ENCODE peak calls at places on chromosome 7, in five cellular contexts. D is heart left ventricle, H is adrenal gland, U is IMR-90, X is ovary. G is an unnamed sample.
A peak's percentile ranks its signal among the peaks of the same experiment; 100 is the strongest.

GRCh38 chr7:103778929-103779328 is 210.5 kb downstream of the RELN start:
- DNase-seq in D (no peak), H (no peak), U (no peak), X (no peak), G (no peak)

GRCh38 chr7:5701085-5701914 is 80.2 kb downstream of the RNF216 start:
- DNase-seq in X (no peak), D (no peak), U (peak; percentile 66), H (no peak), G (no peak)

GRCh38 chr7:101232141-101232821 is 5.3 kb downstream of the CLDN15 start:
- DNase-seq in D (no peak), U (no peak), X (no peak), H (no peak), G (peak; percentile 71)

GRCh38 chr7:38215734-38216670 is 38.0 kb downstream of the STARD3NL start:
- DNase-seq in H (peak; percentile 70), X (peak; percentile 79), U (peak; percentile 93), D (peak; percentile 80), G (peak; percentile 92)

GRCh38 chr7:123004931-123005330 is 9.4 kb upstream of the TAS2R16 start:
- DNase-seq in H (no peak), D (no peak), U (no peak), X (no peak), G (no peak)

GRCh38 chr7:41924798-41925197 is 221.9 kb upstream of the INHBA start:
- DNase-seq in H (no peak), U (no peak), X (no peak), D (no peak), G (no peak)

GRCh38 chr7:75892634-75893272 is 13.9 kb downstream of the RHBDD2 start:
- DNase-seq in H (peak; percentile 68), X (peak; percentile 74), U (peak; percentile 26), D (peak; percentile 57), G (no peak)

GRCh38 chr7:74606909-74607255 is 50.6 kb upstream of the GTF2I start:
- DNase-seq in H (no peak), D (no peak), U (no peak), X (no peak), G (no peak)

GRCh38 chr7:69962077-69962855 is 364.0 kb downstream of the AUTS2 start:
- DNase-seq in U (no peak), H (peak; percentile 54), X (no peak), D (peak; percentile 71), G (no peak)

GRCh38 chr7:12303096-12303495 is 92.0 kb downstream of the TMEM106B start:
- DNase-seq in H (no peak), U (no peak), X (no peak), D (no peak), G (no peak)

GRCh38 chr7:90383879-90384278 is 19.4 kb upstream of the CLDN12 start:
- DNase-seq in X (no peak), H (no peak), U (peak; percentile 79), D (no peak), G (no peak)

DNA sequence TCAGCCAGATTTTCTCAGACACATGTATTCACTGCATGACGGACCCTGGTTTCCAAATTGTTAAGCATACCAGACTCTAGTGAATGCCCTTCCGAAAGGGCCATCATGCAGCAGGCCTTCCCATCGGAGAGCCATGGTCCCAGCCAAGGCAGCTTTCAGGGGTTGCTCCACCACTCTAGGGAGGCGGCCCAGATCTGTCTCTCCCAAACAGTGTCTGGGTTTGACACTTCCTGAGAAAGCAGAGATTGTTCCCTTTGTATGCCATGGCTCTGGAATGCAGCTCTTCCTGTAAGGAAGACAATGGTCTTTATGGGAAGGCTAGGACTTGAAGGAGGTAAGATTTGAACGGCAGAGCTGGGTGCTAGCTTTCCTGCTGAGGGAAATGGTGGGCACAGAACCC is 178.8 kb upstream of the BMPER start:
- DNase-seq in D (no peak), U (no peak), H (no peak), X (no peak), G (no peak)
- TF ChIP-seq POLR2A in D (no peak), U (no peak), H (no peak), X (no peak), G (no peak)

GRCh38 chr7:83105063-83105462 is 57.6 kb downstream of the PCLO start:
- DNase-seq in X (no peak), D (no peak), U (no peak), H (no peak), G (no peak)
- TF ChIP-seq CTCF in X (no peak), D (no peak), U (no peak), H (no peak), G (no peak)

DNA sequence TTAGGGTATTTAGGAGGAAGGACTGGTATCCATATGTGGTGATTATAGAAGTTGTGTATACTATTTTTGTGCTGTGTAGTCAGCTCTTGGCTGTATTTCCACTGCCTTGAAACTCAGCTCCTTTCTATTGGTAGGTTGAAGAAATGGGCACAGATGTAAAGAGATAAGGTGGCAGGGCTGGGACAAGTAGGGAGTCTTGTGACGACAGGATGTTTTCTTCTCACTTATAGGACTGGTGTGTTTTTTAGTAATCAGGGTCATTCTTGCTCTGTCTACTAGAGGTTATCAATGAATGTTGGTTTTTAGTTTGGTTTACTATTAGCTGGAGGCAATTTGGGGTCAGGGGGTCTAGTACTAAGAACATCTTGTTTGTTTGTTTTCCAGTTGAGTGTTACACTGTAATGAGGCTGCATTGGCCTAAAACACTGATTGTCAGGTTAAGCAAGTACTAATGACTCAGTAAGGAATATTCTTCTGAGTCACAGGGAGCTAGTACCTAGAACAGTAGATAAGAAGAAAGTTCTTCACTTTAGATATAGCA is 11.8 kb downstream of the UBN2 start:
- DNase-seq in H (no peak), D (no peak), X (no peak), U (peak; percentile 71), G (no peak)
- TF ChIP-seq POLR2A in H (no peak), D (no peak), X (no peak), U (no peak), G (no peak)

GRCh38 chr7:3217166-3217565 is 83.9 kb upstream of the SDK1 start:
- DNase-seq in H (no peak), U (peak; percentile 61), D (peak; percentile 56), X (no peak), G (no peak)
- TF ChIP-seq CTCF in H (no peak), U (no peak), D (no peak), X (no peak), G (no peak)

GRCh38 chr7:134986363-134987231 is at the start of gene AGBL3:
- DNase-seq in U (peak; percentile 94), H (peak; percentile 97), X (peak; percentile 98), D (peak; percentile 97), G (peak; percentile 98)
- TF ChIP-seq POLR2A in U (no peak), H (no peak), X (peak; percentile 69), D (no peak), G (no peak)

GRCh38 chr7:30914611-30915601 is 3.3 kb downstream of the AQP1 start:
- DNase-seq in U (peak; percentile 33), X (no peak), H (no peak), D (no peak), G (no peak)

GRCh38 chr7:30912454-30912985 is 867 bp downstream of the AQP1 start:
- DNase-seq in X (no peak), U (no peak), H (no peak), D (no peak), G (no peak)

GRCh38 chr7:30915751-30916150 is 4.1 kb downstream of the AQP1 start:
- DNase-seq in U (no peak), X (no peak), D (no peak), H (no peak), G (no peak)

GRCh38 chr7:30912986-30913671 is 1.5 kb downstream of the AQP1 start:
- DNase-seq in X (no peak), U (no peak), H (no peak), D (no peak), G (no peak)

GRCh38 chr7:30913821-30914515 is 2.3 kb downstream of the AQP1 start:
- DNase-seq in H (no peak), X (no peak), D (no peak), U (no peak), G (no peak)
- TF ChIP-seq CTCF in H (no peak), X (no peak), D (no peak), U (no peak), G (no peak)

G was measured in spleen.